ENCODE peak calls at places on chromosomes 2 and 18, in ten cellular contexts. N is left ventricle myocardium inferior, K is RWPE1, C is adrenal gland, L is fibroblast of lung, R is MM.1S, H is Calu3, Y is H9, M is HCT116, S is gastrocnemius medialis. G is an unnamed sample.

GRCh38 chr2:151410485-151410833 is 757 bp downstream of the RIF1 start:
- DNase-seq in S (no peak), K (peak), M (no peak), Y (no peak), N (peak), L (no peak), H (peak), R (peak), C (peak), G (no peak)

GRCh38 chr18:8525692-8526091 is 83.5 kb upstream of the RAB12 start:
- DNase-seq in H (no peak), Y (peak), S (no peak), L (no peak), M (no peak), C (no peak), R (no peak), K (no peak), N (no peak), G (no peak)

GRCh38 chr2:201196803-201197202 is 13.9 kb downstream of the CASP10 start:
- DNase-seq in Y (no peak), H (no peak), M (no peak), N (no peak), S (no peak), R (no peak), K (no peak), L (no peak), C (no peak), G (no peak)

GRCh38 chr2:207258191-207258991 is 92.6 kb upstream of the KLF7 start:
- DNase-seq in K (peak), N (peak), M (no peak), C (peak), L (peak), H (no peak), Y (no peak), S (peak), R (no peak), G (peak)

GRCh38 chr2:214103199-214104001 is 307.5 kb upstream of the VWC2L start:
- DNase-seq in S (no peak), N (no peak), C (no peak), R (peak), Y (no peak), M (no peak), H (peak), K (no peak), L (no peak), G (no peak)

GRCh38 chr18:32049393-32050161 is 31.0 kb downstream of the RNF125 start:
- DNase-seq in R (no peak), L (no peak), N (peak), M (no peak), K (no peak), Y (no peak), H (no peak), C (peak), S (peak), G (no peak)

GRCh38 chr2:217031445-217031844 is 171.6 kb upstream of the TNP1 start:
- DNase-seq in Y (no peak), K (no peak), M (no peak), N (no peak), H (no peak), C (no peak), S (no peak), R (no peak), L (no peak), G (no peak)

GRCh38 chr2:196381464-196381863 is 210.1 kb upstream of the STK17B start:
- DNase-seq in S (no peak), C (no peak), L (no peak), K (no peak), R (no peak), Y (no peak), M (no peak), N (no peak), H (no peak), G (no peak)

GRCh38 chr18:13390711-13391110 is 172.2 kb downstream of the LDLRAD4 start:
- DNase-seq in M (no peak), R (no peak), Y (no peak), S (no peak), H (no peak), L (no peak), N (no peak), K (no peak), C (peak), G (no peak)

GRCh38 chr2:134243244-134243643 is 10.6 kb upstream of the MGAT5 start:
- DNase-seq in R (no peak), K (no peak), Y (no peak), H (no peak), M (no peak), S (no peak), L (no peak), N (no peak), C (no peak), G (no peak)

GRCh38 chr2:240435457-240435954 is at the start of gene GPC1:
- DNase-seq in K (peak), S (peak), R (peak), H (peak), M (peak), Y (peak), N (peak), L (peak), C (peak), G (no peak)

GRCh38 chr2:108959401-108959800 is 29.6 kb downstream of the EDAR start:
- DNase-seq in N (no peak), M (no peak), Y (no peak), K (peak), C (no peak), R (no peak), H (no peak), S (no peak), L (no peak), G (no peak)

GRCh38 chr18:26721876-26722581 is 143.5 kb downstream of the AQP4 start:
- DNase-seq in Y (no peak), K (no peak), C (no peak), H (no peak), S (no peak), M (no peak), L (no peak), R (no peak), N (no peak), G (no peak)

GRCh38 chr2:61181382-61182058 is 19.5 kb downstream of the C2orf74 start:
- DNase-seq in Y (no peak), L (no peak), M (no peak), S (no peak), N (no peak), H (no peak), K (no peak), C (no peak), R (no peak), G (no peak)

GRCh38 chr2:234823877-234824376 is 127.9 kb upstream of the SH3BP4 start:
- DNase-seq in C (peak), Y (no peak), R (no peak), M (no peak), K (peak), H (peak), L (peak), S (peak), N (no peak), G (peak)

GRCh38 chr2:224869601-224870000 is 153.4 kb upstream of the CCDC195 start:
- DNase-seq in L (peak), N (no peak), K (peak), S (no peak), H (no peak), C (no peak), M (no peak), R (no peak), Y (no peak), G (no peak)

GRCh38 chr2:169086893-169087467 is 17.6 kb downstream of the DHRS9 start:
- DNase-seq in R (no peak), N (no peak), H (no peak), L (no peak), S (no peak), Y (no peak), C (no peak), M (no peak), K (no peak), G (no peak)

GRCh38 chr2:29628882-29629281 is 292.5 kb downstream of the ALK start:
- DNase-seq in C (no peak), K (no peak), L (no peak), M (no peak), N (no peak), H (no peak), Y (no peak), S (no peak), R (no peak), G (no peak)

GRCh38 chr2:238278626-238279323 is 9.6 kb downstream of the PER2 start:
- DNase-seq in C (no peak), M (no peak), K (no peak), Y (no peak), R (no peak), S (no peak), L (no peak), N (no peak), H (no peak), G (no peak)

GRCh38 chr2:21836766-21837543 is 713.2 kb downstream of the TDRD15 start:
- DNase-seq in L (peak), Y (no peak), R (no peak), S (no peak), C (no peak), K (no peak), M (no peak), N (no peak), H (no peak), G (no peak)

GRCh38 chr2:145538661-145539319 is 1018.9 kb upstream of the ZEB2 start:
- DNase-seq in N (no peak), C (no peak), S (no peak), M (no peak), L (peak), Y (no peak), R (no peak), K (no peak), H (no peak), G (no peak)

GRCh38 chr2:159219394-159219998 is 67.0 kb downstream of the WDSUB1 start:
- DNase-seq in N (no peak), S (no peak), K (no peak), H (no peak), L (no peak), Y (no peak), R (no peak), C (no peak), M (no peak), G (no peak)

GRCh38 chr2:26945991-26946750 is 24.3 kb upstream of the MAPRE3 start:
- DNase-seq in R (no peak), C (no peak), H (no peak), L (no peak), Y (no peak), M (no peak), N (no peak), S (no peak), K (no peak), G (no peak)

GRCh38 chr2:127226520-127227263 is 6.6 kb upstream of the CYP27C1 start:
- DNase-seq in C (no peak), H (peak), Y (no peak), K (peak), S (no peak), R (no peak), M (peak), N (no peak), L (peak), G (no peak)

GRCh38 chr2:191178806-191179514 is 28.2 kb upstream of the STAT4 start:
- DNase-seq in L (peak), S (peak), N (peak), K (peak), R (no peak), H (no peak), Y (no peak), C (no peak), M (no peak), G (peak)

GRCh38 chr2:74585406-74586182 is 31.1 kb downstream of the DOK1 start:
- DNase-seq in S (no peak), L (peak), R (peak), N (peak), C (no peak), K (no peak), H (no peak), Y (no peak), M (no peak), G (no peak)

GRCh38 chr2:95034221-95034620 is 8.7 kb downstream of the MAL start:
- DNase-seq in N (no peak), L (no peak), Y (no peak), C (no peak), R (no peak), K (peak), H (no peak), M (no peak), S (no peak), G (no peak)

GRCh38 chr2:59435630-59436029 is 1117.8 kb downstream of the BCL11A start:
- DNase-seq in S (no peak), N (no peak), H (no peak), R (no peak), C (no peak), Y (no peak), K (no peak), M (no peak), L (no peak), G (no peak)

GRCh38 chr18:32624182-32624723 is 148.6 kb downstream of the KLHL14 start:
- DNase-seq in H (no peak), N (no peak), R (no peak), M (no peak), S (no peak), L (no peak), Y (no peak), C (no peak), K (no peak), G (no peak)

GRCh38 chr2:105849431-105850179 is 104.9 kb downstream of the NCK2 start:
- DNase-seq in N (no peak), H (no peak), K (no peak), L (no peak), S (no peak), C (no peak), R (no peak), M (no peak), Y (no peak), G (no peak)

GRCh38 chr2:215105607-215106354 is 32.6 kb downstream of the ABCA12 start:
- DNase-seq in H (no peak), Y (no peak), M (no peak), L (peak), K (peak), S (no peak), C (no peak), R (no peak), N (no peak), G (no peak)

GRCh38 chr2:235523021-235523420 is 29.2 kb downstream of the AGAP1 start:
- DNase-seq in M (no peak), Y (no peak), L (no peak), N (no peak), H (no peak), K (no peak), R (no peak), C (no peak), S (no peak), G (no peak)

GRCh38 chr2:109378682-109379081 is 235.1 kb downstream of the SEPTIN10 start:
- DNase-seq in R (no peak), S (peak), K (no peak), M (no peak), L (no peak), N (no peak), Y (peak), C (no peak), H (no peak), G (no peak)

GRCh38 chr18:68330658-68331057 is 384.2 kb downstream of the TMX3 start:
- DNase-seq in N (no peak), K (no peak), S (no peak), Y (no peak), L (no peak), H (no peak), R (no peak), C (no peak), M (no peak), G (no peak)
- TF ChIP-seq CTCF in N (no peak), K (no peak), S (no peak), Y (peak), L (no peak), H (no peak), R (no peak), C (no peak), M (no peak), G (no peak)

GRCh38 chr18:50190236-50190635 is 4.7 kb downstream of the MYO5B start:
- DNase-seq in N (no peak), Y (no peak), H (no peak), R (no peak), K (peak), M (no peak), S (no peak), C (no peak), L (no peak), G (no peak)
- TF ChIP-seq CTCF in N (no peak), Y (no peak), H (no peak), R (no peak), K (no peak), M (no peak), S (no peak), C (no peak), L (no peak), G (no peak)

GRCh38 chr2:102618452-102619413 is 620 bp upstream of the SLC9A2 start:
- DNase-seq in Y (peak), K (no peak), R (no peak), M (peak), N (no peak), C (no peak), H (peak), S (peak), L (peak), G (no peak)
- TF ChIP-seq CTCF in Y (no peak), K (no peak), R (no peak), M (no peak), N (no peak), C (no peak), H (no peak), S (no peak), L (no peak), G (no peak)

DNA sequence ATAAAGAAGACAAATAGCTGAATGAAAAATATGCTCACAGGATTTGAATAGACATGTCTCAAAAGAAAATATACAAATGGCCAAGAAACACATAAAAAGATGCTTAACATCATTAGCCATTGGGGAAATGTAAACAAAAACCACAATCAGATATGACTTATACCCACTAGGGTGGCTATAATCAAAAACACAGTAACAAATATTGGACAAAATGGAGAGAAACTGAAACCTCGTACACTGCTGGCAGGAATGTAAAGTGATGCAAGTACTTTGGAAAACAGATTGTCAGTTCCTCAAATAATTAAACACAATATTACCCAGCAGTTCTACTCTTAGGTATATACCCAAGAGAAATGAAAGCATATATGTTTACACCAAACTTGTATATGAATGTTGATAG is 213.0 kb downstream of the PHLPP1 start:
- DNase-seq in N (no peak), H (no peak), L (peak), Y (no peak), R (no peak), S (no peak), K (no peak), M (no peak), C (no peak), G (no peak)
- TF ChIP-seq CTCF in N (no peak), H (no peak), L (peak), Y (no peak), R (no peak), S (no peak), K (no peak), M (no peak), C (no peak), G (no peak)